ENCODE peak calls at places on chromosomes 12 and 14, in four cellular contexts. Q is endothelial cell of umbilical vein, F is breast epithelium, O is sigmoid colon. I is an unnamed sample.

GRCh38 chr12:26298785-26299621 is 103.6 kb downstream of the SSPN start:
- DNase-seq in O (peak), Q (peak), F (no peak), I (peak)

GRCh38 chr14:69428289-69428998 is 30.0 kb downstream of the SLC39A9 start:
- DNase-seq in O (no peak), Q (no peak), F (no peak), I (no peak)

GRCh38 chr14:97266653-97267052 is 469.5 kb downstream of the VRK1 start:
- DNase-seq in F (no peak), Q (no peak), O (no peak), I (no peak)

GRCh38 chr12:117202556-117202955 is 12.3 kb upstream of the FBXO21 start:
- DNase-seq in Q (no peak), O (peak), F (no peak), I (no peak)

GRCh38 chr12:14950982-14951746 is 10.2 kb downstream of the ARHGDIB start:
- DNase-seq in Q (no peak), F (no peak), O (no peak), I (no peak)

GRCh38 chr14:95620659-95621059 is 65.6 kb upstream of the TCL1B start:
- DNase-seq in F (no peak), Q (no peak), O (no peak), I (no peak)

GRCh38 chr14:23061995-23062394 is 4.7 kb upstream of the CDH24 start:
- DNase-seq in F (peak), Q (peak), O (peak), I (no peak)

GRCh38 chr12:6154730-6155459 is 30.4 kb upstream of the VWF start:
- DNase-seq in Q (peak), F (no peak), O (peak), I (no peak)

GRCh38 chr12:50325890-50326391 is 42.6 kb upstream of the LIMA1 start:
- DNase-seq in Q (no peak), O (no peak), F (no peak), I (no peak)

GRCh38 chr12:67650127-67650495 is 1.6 kb downstream of the DYRK2 start:
- DNase-seq in F (no peak), O (no peak), Q (peak), I (no peak)

GRCh38 chr12:130633771-130634170 is 82.3 kb downstream of the RIMBP2 start:
- DNase-seq in F (no peak), O (peak), Q (no peak), I (no peak)

GRCh38 chr12:123983822-123984485 is 10.9 kb downstream of the ZNF664 start:
- DNase-seq in O (no peak), Q (peak), F (no peak), I (peak)

GRCh38 chr12:108532061-108532848 is 17.2 kb downstream of the FICD start:
- DNase-seq in Q (no peak), O (no peak), F (no peak), I (no peak)

GRCh38 chr12:50017047-50017446 is 8.2 kb downstream of the RACGAP1 start:
- DNase-seq in Q (peak), F (no peak), O (peak), I (no peak)

GRCh38 chr14:88792572-88793258 is at the start of gene EML5:
- DNase-seq in O (peak), F (peak), Q (peak), I (peak)

GRCh38 chr12:80056845-80057244 is 42.5 kb upstream of the OTOGL start:
- DNase-seq in F (no peak), O (no peak), Q (peak), I (no peak)

GRCh38 chr12:15880721-15881120 is 1.5 kb upstream of the STRAP start:
- DNase-seq in F (no peak), Q (no peak), O (no peak), I (no peak)

GRCh38 chr14:100203962-100204834 is 34.7 kb upstream of the YY1 start:
- DNase-seq in F (no peak), Q (no peak), O (no peak), I (no peak)

GRCh38 chr12:15819644-15820437 is 30.7 kb upstream of the EPS8 start:
- DNase-seq in F (no peak), O (no peak), Q (no peak), I (no peak)

GRCh38 chr14:51293149-51293925 is 53.3 kb downstream of the TMX1 start:
- DNase-seq in O (peak), Q (peak), F (no peak), I (no peak)

GRCh38 chr12:85279449-85280137 is 427 bp upstream of the ALX1 start:
- DNase-seq in O (peak), Q (peak), F (no peak), I (no peak)

GRCh38 chr12:31518680-31519227 is 72.2 kb downstream of the DENND5B start:
- DNase-seq in Q (peak), F (no peak), O (no peak), I (no peak)
- TF ChIP-seq POLR2A in Q (no peak), F (no peak), O (no peak), I (no peak)

GRCh38 chr12:12774791-12775190 is 10.7 kb upstream of the APOLD1 start:
- DNase-seq in F (no peak), O (no peak), Q (no peak), I (no peak)

GRCh38 chr12:12777056-12777455 is 8.4 kb upstream of the APOLD1 start:
- DNase-seq in O (no peak), Q (no peak), F (no peak), I (no peak)

GRCh38 chr12:12776261-12776660 is 9.2 kb upstream of the APOLD1 start:
- DNase-seq in Q (peak), O (no peak), F (no peak), I (no peak)

GRCh38 chr12:12784116-12784515 is 1.3 kb upstream of the APOLD1 start:
- DNase-seq in F (no peak), O (no peak), Q (no peak), I (no peak)

GRCh38 chr12:12779529-12779928 is 5.9 kb upstream of the APOLD1 start:
- DNase-seq in F (no peak), O (no peak), Q (peak), I (no peak)
- TF ChIP-seq POLR2AphosphoS5 in F (no peak), O (no peak), Q (peak), I (no peak)

GRCh38 chr12:65823481-65824313 is 586 bp upstream of the HMGA2 start:
- DNase-seq in O (peak), F (no peak), Q (peak), I (peak)
- TF ChIP-seq POLR2A in O (no peak), F (no peak), Q (no peak), I (no peak)

DNA sequence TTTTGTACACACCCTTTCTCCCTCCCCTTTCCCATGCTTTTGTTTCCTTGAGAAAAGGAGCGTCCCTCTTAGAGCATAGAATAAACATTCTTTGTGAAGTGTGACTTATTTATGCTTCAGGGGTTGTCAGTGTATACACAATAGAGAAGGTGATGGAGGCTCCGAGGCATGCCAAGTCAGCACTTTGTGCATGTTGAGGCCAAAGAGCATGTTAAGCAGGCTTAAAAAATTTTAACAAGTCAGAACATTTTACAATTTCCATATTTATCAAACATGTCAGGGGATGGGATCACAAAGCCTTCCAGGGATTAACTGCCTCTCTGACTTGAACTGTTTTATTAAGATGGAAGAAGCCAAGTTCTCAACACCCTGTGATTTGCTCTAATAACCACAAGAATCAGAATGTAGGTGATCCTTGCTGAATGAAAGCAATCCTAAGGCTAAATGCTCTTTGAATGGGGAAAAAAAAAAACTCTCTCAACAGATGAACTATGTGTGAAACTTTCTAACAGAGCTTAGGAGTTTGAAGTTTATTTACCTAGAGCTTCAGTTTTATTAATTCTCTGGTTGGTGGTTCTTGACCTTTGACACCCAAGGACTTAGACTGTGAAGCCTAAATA is 223.1 kb downstream of the RAD51B start:
- DNase-seq in O (no peak), Q (no peak), F (peak), I (no peak)
- TF ChIP-seq POLR2AphosphoS5 in O (peak), Q (no peak), F (no peak), I (no peak)

GRCh38 chr12:103929051-103929908 is 930 bp upstream of the HSP90B1 start:
- DNase-seq in O (peak), F (peak), Q (peak), I (peak)
- TF ChIP-seq POLR2A in O (peak), F (peak), Q (peak), I (peak)

I was measured in GM12892.